ENCODE peak calls at places on chromosomes 3 and 15, in ten cellular contexts. U is lung, L is endodermal cell, C is GM23338, R is body of pancreas, S is ovary, A is stomach, I is neural progenitor cell, Z is tibial artery, H is breast epithelium. N is an unnamed sample.

GRCh38 chr3:70064194-70064787 is 64.8 kb downstream of the SAMMSON start:
- DNase-seq in R (peak; percentile 20), Z (no peak), L (no peak), C (peak; percentile 63), I (peak; percentile 47), S (no peak), U (no peak), A (no peak), H (no peak), N (no peak)

GRCh38 chr15:66233487-66234415 is 19.8 kb downstream of the MEGF11 start:
- DNase-seq in A (no peak), S (no peak), Z (no peak), L (peak; percentile 82), C (peak; percentile 85), R (no peak), H (no peak), U (no peak), I (peak; percentile 63), N (no peak)

GRCh38 chr3:55501905-55502304 is 14.8 kb upstream of the WNT5A start:
- DNase-seq in H (no peak), R (no peak), C (no peak), U (no peak), Z (no peak), S (no peak), A (no peak), I (no peak), L (no peak), N (no peak)

GRCh38 chr3:32334675-32335074 is 57.0 kb upstream of the CMTM7 start:
- DNase-seq in Z (no peak), C (peak; percentile 51), R (no peak), S (no peak), U (no peak), H (no peak), A (no peak), I (no peak), L (peak; percentile 83), N (no peak)

GRCh38 chr15:52649686-52650085 is 29.5 kb downstream of the ATOSA start:
- DNase-seq in L (no peak), C (no peak), I (no peak), Z (no peak), R (no peak), U (no peak), S (no peak), A (no peak), H (no peak), N (no peak)

GRCh38 chr3:43872901-43873300 is 182.2 kb downstream of the ABHD5 start:
- DNase-seq in R (no peak), U (no peak), I (no peak), H (no peak), S (no peak), Z (no peak), A (no peak), C (no peak), L (peak; percentile 24), N (no peak)

GRCh38 chr3:123385981-123386380 is 62.9 kb downstream of the ADCY5 start:
- DNase-seq in R (peak; percentile 31), A (no peak), I (no peak), C (no peak), L (no peak), S (peak; percentile 62), U (no peak), Z (peak; percentile 37), H (no peak), N (no peak)

GRCh38 chr15:43237842-43238470 is 17.1 kb upstream of the EPB42 start:
- DNase-seq in L (no peak), H (no peak), Z (no peak), S (no peak), I (no peak), C (no peak), R (no peak), A (no peak), U (no peak), N (no peak)

GRCh38 chr15:35867371-35867770 is 321.4 kb upstream of the DPH6 start:
- DNase-seq in A (no peak), Z (no peak), L (no peak), R (no peak), U (no peak), S (no peak), I (no peak), C (no peak), H (no peak), N (no peak)

GRCh38 chr15:84749111-84749991 is 959 bp downstream of the ZNF592 start:
- DNase-seq in C (peak; percentile 49), S (peak; percentile 53), H (no peak), R (peak; percentile 46), L (peak; percentile 76), Z (peak; percentile 38), I (peak; percentile 53), A (peak; percentile 28), U (peak; percentile 39), N (no peak)

GRCh38 chr3:45188714-45189659 is 37.1 kb downstream of the TMEM158 start:
- DNase-seq in U (no peak), L (no peak), S (no peak), C (no peak), Z (no peak), I (no peak), H (no peak), A (no peak), R (no peak), N (no peak)

GRCh38 chr3:67521053-67521646 is 133.3 kb downstream of the SUCLG2 start:
- DNase-seq in H (no peak), I (no peak), R (no peak), C (no peak), U (no peak), S (no peak), A (no peak), Z (no peak), L (no peak), N (no peak)

GRCh38 chr3:172550347-172550943 is 27.2 kb upstream of the TNFSF10 start:
- DNase-seq in U (no peak), R (no peak), A (no peak), L (no peak), I (no peak), S (no peak), H (no peak), Z (no peak), C (no peak), N (no peak)

GRCh38 chr3:107562979-107563531 is 40.3 kb downstream of the BBX start:
- DNase-seq in S (no peak), H (no peak), U (no peak), R (no peak), I (no peak), Z (no peak), A (no peak), C (peak; percentile 12), L (peak; percentile 53), N (no peak)

GRCh38 chr15:42031211-42031915 is 10.5 kb upstream of the PLA2G4E start:
- DNase-seq in I (no peak), L (no peak), C (no peak), Z (no peak), A (no peak), R (no peak), S (no peak), U (no peak), H (no peak), N (no peak)

GRCh38 chr3:115363071-115363470 is 216.0 kb upstream of the ZBTB20 start:
- DNase-seq in C (no peak), L (no peak), S (no peak), I (no peak), R (no peak), H (no peak), Z (no peak), A (no peak), U (no peak), N (no peak)

GRCh38 chr3:46553154-46553553 is 12.9 kb downstream of the LRRC2 start:
- DNase-seq in Z (no peak), L (no peak), R (no peak), H (no peak), I (no peak), U (no peak), A (no peak), C (no peak), S (no peak), N (no peak)
- H3K27me3 ChIP-seq in Z (peaks cover 14% of the 10 kb centered on the region), L (no peaks in the 10 kb centered on the region), R (no peaks in the 10 kb centered on the region), H (no peaks in the 10 kb centered on the region), I (no peaks in the 10 kb centered on the region), U (no peaks in the 10 kb centered on the region), A (no peaks in the 10 kb centered on the region), C (no peaks in the 10 kb centered on the region), S (no peaks in the 10 kb centered on the region), N (peaks cover 3% of the 10 kb centered on the region)

DNA sequence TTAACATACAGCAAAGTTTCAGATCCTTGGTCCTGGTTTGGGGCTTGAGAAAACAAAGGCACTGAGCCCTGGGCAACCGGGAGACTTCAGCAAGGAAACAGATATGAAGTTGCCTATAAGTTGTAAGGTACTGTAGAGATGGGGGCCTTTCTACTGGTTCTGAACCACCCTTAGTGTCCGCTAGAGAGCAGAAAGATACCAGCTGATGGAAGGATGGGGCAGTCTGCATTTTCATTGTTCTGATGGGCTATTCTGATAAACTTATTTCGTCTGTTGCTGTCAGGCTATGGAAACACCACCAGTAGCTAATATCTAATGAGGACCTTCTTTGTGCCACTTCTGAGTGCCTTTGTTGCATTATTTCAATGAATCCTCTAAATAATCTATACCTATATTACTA is 38.7 kb downstream of the FGD5 start:
- DNase-seq in S (no peak), A (no peak), U (no peak), C (peak; percentile 39), R (no peak), Z (no peak), L (no peak), I (no peak), H (no peak), N (no peak)
- TF ChIP-seq CTCF in S (no peak), A (no peak), U (no peak), C (peak; percentile 39), R (no peak), Z (no peak), L (peak; percentile 59), I (peak; percentile 19), H (no peak), N (no peak)

DNA sequence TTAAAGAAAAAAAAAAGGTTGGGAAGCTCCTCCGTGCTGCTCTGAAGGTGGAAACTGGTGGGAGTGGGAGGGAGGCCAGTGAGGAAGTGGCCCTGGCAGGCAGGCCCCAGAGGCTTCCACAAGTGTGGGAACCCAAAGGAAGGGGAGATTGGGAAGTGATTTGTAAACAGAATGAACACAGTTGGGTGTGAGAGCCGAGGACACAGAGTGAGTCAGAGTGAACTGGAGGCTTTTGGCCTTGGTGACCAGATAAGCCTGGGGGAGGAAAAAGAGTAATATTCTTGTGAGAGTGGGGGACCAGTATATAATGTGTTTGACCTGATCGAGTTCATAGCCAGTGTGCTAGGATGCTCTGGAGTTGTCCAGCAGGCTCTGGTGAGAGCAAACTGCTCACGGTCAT is 23.0 kb downstream of the MKRN2 start:
- DNase-seq in H (no peak), U (no peak), C (no peak), A (no peak), S (no peak), L (no peak), Z (no peak), R (no peak), I (no peak), N (no peak)
- H3K36me3 ChIP-seq in H (peaks cover 44% of the 10 kb centered on the region), U (peaks cover 33% of the 10 kb centered on the region), C (peaks cover 27% of the 10 kb centered on the region), A (peaks cover 100% of the 10 kb centered on the region), S (no peaks in the 10 kb centered on the region), L (peaks cover 83% of the 10 kb centered on the region), Z (peaks cover 62% of the 10 kb centered on the region), R (no peaks in the 10 kb centered on the region), I (no peaks in the 10 kb centered on the region), N (peaks cover 23% of the 10 kb centered on the region)

DNA sequence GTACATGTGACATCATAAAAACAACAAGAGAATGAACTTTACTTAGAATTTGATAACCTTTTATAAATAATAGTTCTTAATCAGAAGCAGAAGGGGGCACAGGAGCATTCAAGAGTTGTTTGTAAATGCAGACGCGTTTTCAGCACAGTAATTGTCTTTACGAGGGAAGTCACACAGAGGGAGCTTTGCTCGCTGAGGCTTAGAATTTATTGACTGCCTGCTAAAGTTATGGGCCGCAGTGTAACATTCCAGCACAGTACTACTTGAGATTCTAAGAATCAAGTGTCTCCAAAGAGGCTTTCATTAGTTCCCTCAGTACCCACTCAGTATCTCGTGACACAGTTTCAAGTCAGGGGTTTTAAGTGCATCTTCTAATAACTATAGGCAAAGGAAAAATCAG is 288.7 kb downstream of the NR2F2 start:
- DNase-seq in R (no peak), C (peak; percentile 59), I (peak; percentile 41), L (peak; percentile 56), S (no peak), U (no peak), H (no peak), Z (no peak), A (no peak), N (no peak)
- H3K27me3 ChIP-seq in R (no peaks in the 10 kb centered on the region), C (no peaks in the 10 kb centered on the region), I (no peaks in the 10 kb centered on the region), L (no peaks in the 10 kb centered on the region), S (no peaks in the 10 kb centered on the region), U (no peaks in the 10 kb centered on the region), H (no peaks in the 10 kb centered on the region), Z (no peaks in the 10 kb centered on the region), A (no peaks in the 10 kb centered on the region), N (no peaks in the 10 kb centered on the region)